ENCODE peak calls at places on chromosomes 7 and 10, in six cellular contexts. D is left cardiac atrium; P is SW480; A is stimulated activated CD8-positive, alpha-beta memory T cell treated with anti-CD3 and anti-CD28 coated beads, Interleukin-7, amount 100 ng/mL, for 24 hours; K is OCI-M1; J is Ammon's horn. F is an unnamed sample.

GRCh38 chr10:133292919-133293809 is 15.5 kb downstream of the TUBGCP2 start:
- DNase-seq in D (no peak), P (peak), A (no peak), K (no peak), J (no peak), F (no peak)

GRCh38 chr10:125817318-125817946 is 5.6 kb downstream of the UROS start:
- DNase-seq in D (no peak), P (no peak), A (no peak), K (peak), J (no peak), F (no peak)

GRCh38 chr10:132207536-132208488 is 21.1 kb downstream of the DPYSL4 start:
- DNase-seq in D (peak), P (no peak), A (no peak), K (no peak), J (no peak), F (no peak)

GRCh38 chr7:74187915-74188675 is 13.9 kb downstream of the EIF4H start:
- DNase-seq in D (no peak), P (no peak), A (no peak), K (no peak), J (no peak), F (no peak)

GRCh38 chr10:119166111-119166500 is 592 bp upstream of the SFXN4 start:
- DNase-seq in D (no peak), P (no peak), A (no peak), K (no peak), J (no peak), F (no peak)

GRCh38 chr10:72259491-72260214 is 14.1 kb upstream of the DDIT4 start:
- DNase-seq in D (no peak), P (no peak), A (no peak), K (no peak), J (peak), F (peak)

GRCh38 chr10:6667679-6668270 is 87.7 kb upstream of the PRKCQ start:
- DNase-seq in D (no peak), P (peak), A (no peak), K (peak), J (peak), F (no peak)

GRCh38 chr7:100642534-100642907 is 1.2 kb upstream of the TFR2 start:
- DNase-seq in D (no peak), P (no peak), A (no peak), K (peak), J (no peak), F (peak)

GRCh38 chr7:148650232-148650858 is 48.4 kb upstream of the CUL1 start:
- DNase-seq in D (no peak), P (peak), A (no peak), K (no peak), J (no peak), F (no peak)

F was measured in GM20000.